ENCODE peak calls at places on chromosomes 3 and 15, in four cellular contexts. One of them, this sample, is unnamed.

GRCh38 chr3:129404610-129405009 is 23.8 kb downstream of the EFCAB12 start:
- DNase-seq in nephron progenitor cell: no peak
- DNase-seq in fibroblast of the aortic adventitia: no peak
- DNase-seq in HuH-7: no peak
- DNase-seq in this sample: no peak

GRCh38 chr3:51378726-51379125 is 6.4 kb upstream of the MANF start:
- DNase-seq in nephron progenitor cell: no peak
- DNase-seq in fibroblast of the aortic adventitia: no peak
- DNase-seq in HuH-7: no peak
- DNase-seq in this sample: no peak

GRCh38 chr3:184177331-184177731 is 2.7 kb downstream of the AP2M1 start:
- DNase-seq in nephron progenitor cell: no peak
- DNase-seq in fibroblast of the aortic adventitia: peak
- DNase-seq in HuH-7: no peak
- DNase-seq in this sample: peak

GRCh38 chr15:56835598-56836275 is 82.7 kb upstream of the TCF12 start:
- DNase-seq in nephron progenitor cell: no peak
- DNase-seq in fibroblast of the aortic adventitia: peak
- DNase-seq in HuH-7: no peak
- DNase-seq in this sample: peak

GRCh38 chr3:170180107-170180951 is 1.2 kb downstream of the PHC3 start:
- DNase-seq in nephron progenitor cell: no peak
- DNase-seq in fibroblast of the aortic adventitia: peak
- DNase-seq in HuH-7: peak
- DNase-seq in this sample: peak

GRCh38 chr3:174221155-174221554 is 638.0 kb upstream of the NAALADL2 start:
- DNase-seq in nephron progenitor cell: no peak
- DNase-seq in fibroblast of the aortic adventitia: no peak
- DNase-seq in HuH-7: no peak
- DNase-seq in this sample: no peak

GRCh38 chr3:38566215-38566528 is 70.0 kb downstream of the EXOG start:
- DNase-seq in nephron progenitor cell: no peak
- DNase-seq in fibroblast of the aortic adventitia: no peak
- DNase-seq in HuH-7: no peak
- DNase-seq in this sample: no peak

GRCh38 chr3:17629400-17629799 is 113.0 kb downstream of the TBC1D5 start:
- DNase-seq in nephron progenitor cell: no peak
- DNase-seq in fibroblast of the aortic adventitia: no peak
- DNase-seq in HuH-7: no peak
- DNase-seq in this sample: no peak

GRCh38 chr3:194787072-194787471 is 101.4 kb downstream of the FAM43A start:
- DNase-seq in nephron progenitor cell: no peak
- DNase-seq in fibroblast of the aortic adventitia: no peak
- DNase-seq in HuH-7: no peak
- DNase-seq in this sample: no peak

GRCh38 chr3:43031490-43032216 is 52.5 kb downstream of the GASK1A start:
- DNase-seq in nephron progenitor cell: no peak
- DNase-seq in fibroblast of the aortic adventitia: peak
- DNase-seq in HuH-7: no peak
- DNase-seq in this sample: no peak

GRCh38 chr3:52685285-52685704 is 418 bp downstream of the PBRM1 start:
- DNase-seq in nephron progenitor cell: peak
- DNase-seq in fibroblast of the aortic adventitia: no peak
- DNase-seq in HuH-7: peak
- DNase-seq in this sample: peak

GRCh38 chr3:158703566-158703965 is 28.7 kb downstream of the RARRES1 start:
- DNase-seq in nephron progenitor cell: no peak
- DNase-seq in fibroblast of the aortic adventitia: peak
- DNase-seq in HuH-7: no peak
- DNase-seq in this sample: peak

GRCh38 chr3:125146601-125147490 is 65.7 kb downstream of the SLC12A8 start:
- DNase-seq in nephron progenitor cell: no peak
- DNase-seq in fibroblast of the aortic adventitia: no peak
- DNase-seq in HuH-7: no peak
- DNase-seq in this sample: no peak

GRCh38 chr15:29942144-29942543 is 119.9 kb upstream of the TJP1 start:
- DNase-seq in nephron progenitor cell: no peak
- DNase-seq in fibroblast of the aortic adventitia: peak
- DNase-seq in HuH-7: no peak
- DNase-seq in this sample: peak

GRCh38 chr15:43465105-43465504 is 27.9 kb downstream of the TP53BP1 start:
- DNase-seq in nephron progenitor cell: no peak
- DNase-seq in fibroblast of the aortic adventitia: peak
- DNase-seq in HuH-7: no peak
- DNase-seq in this sample: peak

GRCh38 chr15:82936966-82937647 is 15.4 kb downstream of the HOMER2 start:
- DNase-seq in nephron progenitor cell: no peak
- DNase-seq in fibroblast of the aortic adventitia: no peak
- DNase-seq in HuH-7: no peak
- DNase-seq in this sample: peak

GRCh38 chr3:192843742-192844350 is 73.8 kb downstream of the MB21D2 start:
- DNase-seq in nephron progenitor cell: no peak
- DNase-seq in fibroblast of the aortic adventitia: no peak
- DNase-seq in HuH-7: no peak
- DNase-seq in this sample: no peak

This sample was measured in cardiac fibroblast.